ENCODE peak calls at places on chromosome 10, in five cellular contexts. O, Q, T, U and F are unnamed samples.

GRCh38 chr10:99742240-99742639 is 10.2 kb downstream of the CUTC start:
- DNase-seq in O (no peak), U (no peak), Q (no peak), T (no peak), F (no peak)

GRCh38 chr10:6737758-6738463 is 157.8 kb upstream of the PRKCQ start:
- DNase-seq in T (peak), O (no peak), U (no peak), Q (no peak), F (no peak)

GRCh38 chr10:75417522-75417927 is 13.9 kb upstream of the LRMDA start:
- DNase-seq in O (no peak), U (no peak), T (no peak), Q (peak), F (no peak)

GRCh38 chr10:11782793-11783557 is 40.2 kb upstream of the PROSER2 start:
- DNase-seq in T (peak), U (no peak), Q (no peak), O (peak), F (no peak)

GRCh38 chr10:31896972-31897384 is 31.7 kb downstream of the ARHGAP12 start:
- DNase-seq in T (no peak), Q (no peak), U (no peak), O (no peak), F (no peak)

GRCh38 chr10:93206652-93207051 is 133.0 kb downstream of the CYP26A1 start:
- DNase-seq in U (no peak), Q (no peak), T (no peak), O (no peak), F (no peak)

GRCh38 chr10:74991435-74991834 is 120.0 kb upstream of the SAMD8 start:
- DNase-seq in T (no peak), Q (no peak), O (peak), U (no peak), F (no peak)

GRCh38 chr10:45569471-45569870 is 103.1 kb downstream of the ZFAND4 start:
- DNase-seq in T (no peak), U (no peak), Q (no peak), O (no peak), F (no peak)

GRCh38 chr10:72691470-72692056 is 380 bp upstream of the MCU start:
- DNase-seq in U (no peak), Q (no peak), O (no peak), T (no peak), F (no peak)

GRCh38 chr10:80271416-80271815 is 18.0 kb downstream of the MAT1A start:
- DNase-seq in U (no peak), T (no peak), O (no peak), Q (no peak), F (no peak)